ENCODE peak calls at places on chromosome 12, in four cellular contexts. C is HCEC 1CT, X is A549, L is WTC11. V is an unnamed sample.

GRCh38 chr12:29681370-29681769 is 102.4 kb downstream of the TMTC1 start:
- DNase-seq in X (no peak), L (no peak), C (no peak), V (no peak)

GRCh38 chr12:102869571-102869970 is 47.5 kb downstream of the PAH start:
- DNase-seq in X (no peak), L (no peak), C (no peak), V (no peak)

GRCh38 chr12:110766311-110767154 is 23.8 kb upstream of the PPP1CC start:
- DNase-seq in C (peak), L (no peak), X (no peak), V (no peak)

GRCh38 chr12:96445743-96446655 is 43.4 kb upstream of the CFAP54 start:
- DNase-seq in X (peak), C (peak), L (no peak), V (no peak)

GRCh38 chr12:108734200-108734906 is 3.0 kb upstream of the CORO1C start:
- DNase-seq in L (no peak), X (peak), C (peak), V (peak)

GRCh38 chr12:58117201-58117600 is 175.8 kb downstream of the ATP23 start:
- DNase-seq in C (no peak), X (no peak), L (no peak), V (no peak)

GRCh38 chr12:2895511-2895910 is 4.8 kb downstream of the TULP3 start:
- DNase-seq in C (no peak), L (no peak), X (no peak), V (no peak)

GRCh38 chr12:88638956-88639355 is 58.7 kb upstream of the KITLG start:
- DNase-seq in L (no peak), X (no peak), C (peak), V (no peak)

GRCh38 chr12:10214131-10214876 is 1.6 kb downstream of the GABARAPL1 start:
- DNase-seq in X (no peak), L (no peak), C (peak), V (peak)

GRCh38 chr12:113852695-113853490 is 113.2 kb downstream of the RBM19 start:
- DNase-seq in X (no peak), L (no peak), C (no peak), V (no peak)

GRCh38 chr12:95532851-95533250 is 18.4 kb downstream of the USP44 start:
- DNase-seq in C (no peak), L (no peak), X (no peak), V (no peak)

GRCh38 chr12:89269184-89269583 is 83.1 kb downstream of the DUSP6 start:
- DNase-seq in C (no peak), L (no peak), X (no peak), V (no peak)

V was measured in HuH-7.